ENCODE peak calls at places on chromosome 19, in eight cellular contexts. A is thoracic aorta, I is psoas muscle, Y is right atrium auricular region, W is GM23248, M is Peyer's patch, N is adrenal gland, T is transverse colon. Z is an unnamed sample. For H3K36me3, the result is how much of the 10 kb centered on the place peaks cover.

GRCh38 chr19:643736-644135 is 4.1 kb downstream of the FGF22 start:
- DNase-seq in T (no peak), A (no peak), W (no peak), N (no peak), M (no peak), I (peak), Y (no peak), Z (no peak)

GRCh38 chr19:30172643-30173242 is 199.4 kb upstream of the ZNF536 start:
- DNase-seq in M (no peak), W (no peak), T (no peak), N (no peak), I (no peak), A (no peak), Y (no peak), Z (peak)

GRCh38 chr19:57648336-57649003 is 15.5 kb downstream of the ZNF211 start:
- DNase-seq in A (no peak), M (no peak), T (no peak), I (no peak), N (no peak), Y (no peak), W (no peak), Z (no peak)

GRCh38 chr19:53864308-53864836 is 3.3 kb upstream of the MYADM start:
- DNase-seq in I (no peak), A (no peak), T (peak), Y (no peak), N (no peak), W (no peak), M (no peak), Z (peak)

GRCh38 chr19:35345671-35346111 is 2.0 kb upstream of the FFAR1 start:
- DNase-seq in N (no peak), Y (no peak), M (peak), T (no peak), A (no peak), W (no peak), I (no peak), Z (no peak)

GRCh38 chr19:12873891-12874745 is 7.1 kb downstream of the DNASE2 start:
- DNase-seq in I (no peak), N (no peak), A (no peak), M (no peak), W (no peak), Y (no peak), T (no peak), Z (no peak)

GRCh38 chr19:12555456-12555930 is 4.2 kb upstream of the ZNF564 start:
- DNase-seq in I (no peak), M (no peak), Y (no peak), N (no peak), W (no peak), A (no peak), T (peak), Z (no peak)

GRCh38 chr19:5288347-5288739 is 52.3 kb downstream of the PTPRS start:
- DNase-seq in T (peak), Y (no peak), A (no peak), N (no peak), I (no peak), M (no peak), W (peak), Z (no peak)

GRCh38 chr19:34589730-34590129 is 87.2 kb downstream of the SCGB2B2 start:
- DNase-seq in I (no peak), M (no peak), Y (no peak), T (no peak), W (no peak), N (no peak), A (no peak), Z (no peak)

GRCh38 chr19:49921871-49922755 is 6.9 kb upstream of the ATF5 start:
- DNase-seq in N (peak), I (no peak), A (no peak), M (no peak), W (peak), Y (no peak), T (no peak), Z (no peak)

GRCh38 chr19:43674630-43674982 is 4.6 kb upstream of the PLAUR start:
- DNase-seq in M (no peak), I (no peak), T (no peak), W (peak), Y (no peak), N (no peak), A (no peak), Z (no peak)

GRCh38 chr19:1106841-1107654 is 3.3 kb downstream of the GPX4 start:
- DNase-seq in A (no peak), T (peak), Y (no peak), N (no peak), M (no peak), W (peak), I (no peak), Z (no peak)

GRCh38 chr19:5063873-5064645 is 95.1 kb downstream of the KDM4B start:
- DNase-seq in Y (no peak), M (no peak), W (no peak), I (no peak), N (no peak), A (no peak), T (no peak), Z (no peak)

GRCh38 chr19:38484747-38485146 is 51.3 kb downstream of the RYR1 start:
- DNase-seq in W (no peak), Y (no peak), A (no peak), N (no peak), M (no peak), T (no peak), I (no peak), Z (no peak)
- H3K36me3 ChIP-seq in W (under half), Y (under half), A (under half), N (under half), M (under half), T (under half), I (under half), Z (under half)

GRCh38 chr19:11535792-11536595 is 2.7 kb upstream of the CNN1 start:
- DNase-seq in A (peak), N (peak), Y (peak), T (peak), W (peak), M (peak), I (peak), Z (peak)

GRCh38 chr19:11541238-11541637 is 2.6 kb downstream of the CNN1 start:
- DNase-seq in Y (no peak), M (no peak), N (no peak), W (no peak), A (no peak), T (no peak), I (no peak), Z (no peak)

GRCh38 chr19:11538232-11539036 is at the start of gene CNN1:
- DNase-seq in A (peak), N (peak), I (peak), W (peak), M (peak), T (peak), Y (peak), Z (no peak)

GRCh38 chr19:11539495-11540365 is 1.1 kb downstream of the CNN1 start:
- DNase-seq in N (no peak), Y (no peak), M (no peak), T (peak), I (no peak), A (no peak), W (peak), Z (no peak)

DNA sequence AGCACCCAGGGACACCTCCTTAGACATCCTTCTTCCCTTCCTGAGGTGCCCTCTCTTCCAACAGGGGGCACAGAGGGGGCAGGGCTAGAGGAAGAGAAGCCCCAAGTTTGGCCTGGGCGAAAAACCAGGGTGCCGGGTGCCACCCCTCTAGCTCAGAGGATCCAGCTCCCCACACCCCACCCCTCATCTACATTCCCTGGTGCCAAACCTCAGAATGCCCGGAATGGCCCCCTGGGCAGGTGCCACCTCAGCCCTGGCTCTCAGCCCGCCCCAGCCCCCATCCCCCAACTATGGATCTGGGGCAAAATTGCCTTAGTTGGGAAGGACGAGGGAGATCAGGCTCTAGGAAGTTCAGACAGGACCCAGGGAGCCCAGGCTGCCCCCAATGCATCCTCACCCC is 2.0 kb downstream of the CNN1 start:
- DNase-seq in A (no peak), T (no peak), I (no peak), N (no peak), Y (no peak), M (no peak), W (no peak), Z (no peak)
- H3K27ac ChIP-seq in A (peak), T (peak), I (no peak), N (no peak), Y (peak), M (peak), W (no peak), Z (peak)

GRCh38 chr19:3378352-3379146 is 12.2 kb downstream of the NFIC start:
- DNase-seq in N (no peak), W (no peak), M (no peak), Y (no peak), I (no peak), A (no peak), T (no peak), Z (no peak)
- H3K36me3 ChIP-seq in N (under half), W (under half), M (under half), Y (under half), I (under half), A (under half), T (under half), Z (under half)

DNA sequence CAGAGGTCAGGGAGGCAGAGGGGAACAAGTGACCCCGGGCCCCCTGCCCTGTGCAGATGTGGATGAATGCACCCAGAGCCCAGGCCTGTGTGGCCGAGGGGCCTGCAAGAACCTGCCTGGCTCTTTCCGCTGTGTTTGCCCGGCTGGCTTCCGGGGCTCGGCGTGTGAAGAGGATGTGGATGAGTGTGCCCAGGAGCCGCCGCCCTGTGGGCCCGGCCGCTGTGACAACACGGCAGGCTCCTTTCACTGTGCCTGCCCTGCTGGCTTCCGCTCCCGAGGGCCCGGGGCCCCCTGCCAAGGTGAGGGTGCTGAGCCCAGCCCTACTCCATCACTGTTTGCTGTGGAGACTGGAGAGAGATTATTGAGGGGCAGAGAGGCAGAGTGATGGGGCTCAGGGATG is 9.9 kb downstream of the LTBP4 start:
- DNase-seq in N (no peak), Y (no peak), W (peak), A (no peak), M (peak), I (no peak), T (peak), Z (peak)
- H3K27ac ChIP-seq in N (no peak), Y (peak), W (peak), A (peak), M (peak), I (no peak), T (peak), Z (peak)

GRCh38 chr19:37098570-37098969 is 20.3 kb downstream of the ZNF420 start:
- DNase-seq in A (no peak), Y (no peak), T (no peak), N (no peak), M (no peak), I (no peak), W (no peak), Z (no peak)
- H3K36me3 ChIP-seq in A (half or more), Y (half or more), T (under half), N (under half), M (under half), I (under half), W (half or more), Z (under half)

Z was measured in small intestine.